ENCODE peak calls at places on chromosomes 7 and 10, in six cellular contexts. B is body of pancreas, S is fibroblast of lung, D is cardiac fibroblast, Z is lower lobe of right lung, K is stomach. G is an unnamed sample.

GRCh38 chr7:152520861-152521302 is 85.1 kb upstream of the KMT2C start:
- DNase-seq in K (no peak), B (no peak), D (no peak), Z (no peak), S (no peak), G (no peak)

GRCh38 chr10:11881477-11882417 is 58.6 kb downstream of the PROSER2 start:
- DNase-seq in B (peak), S (no peak), Z (no peak), K (no peak), D (peak), G (no peak)

GRCh38 chr7:96097802-96098201 is 224.1 kb downstream of the SLC25A13 start:
- DNase-seq in B (no peak), D (no peak), K (no peak), S (peak), Z (no peak), G (no peak)

GRCh38 chr7:132131196-132131595 is 445.1 kb downstream of the PLXNA4 start:
- DNase-seq in S (no peak), K (no peak), Z (no peak), D (no peak), B (no peak), G (no peak)

GRCh38 chr7:135939268-135939667 is 37.9 kb downstream of the MTPN start:
- DNase-seq in K (no peak), B (no peak), D (no peak), S (no peak), Z (no peak), G (no peak)

GRCh38 chr10:121501796-121502195 is 96.4 kb downstream of the FGFR2 start:
- DNase-seq in Z (no peak), K (no peak), D (no peak), B (no peak), S (no peak), G (no peak)

GRCh38 chr7:130875265-130875741 is 141.3 kb upstream of the KLF14 start:
- DNase-seq in K (peak), D (peak), B (peak), S (peak), Z (peak), G (no peak)

GRCh38 chr7:94183289-94183749 is 179.2 kb upstream of the BET1 start:
- DNase-seq in Z (peak), S (peak), B (no peak), D (peak), K (no peak), G (no peak)

GRCh38 chr7:129788993-129789392 is 163.8 kb downstream of the UBE2H start:
- DNase-seq in B (no peak), S (no peak), Z (no peak), D (no peak), K (no peak), G (no peak)

GRCh38 chr10:124535731-124536495 is 74.3 kb downstream of the LHPP start:
- DNase-seq in B (no peak), S (no peak), D (no peak), Z (no peak), K (no peak), G (no peak)

GRCh38 chr7:47638679-47639306 is 56.9 kb upstream of the TNS3 start:
- DNase-seq in K (peak), D (no peak), B (peak), S (peak), Z (no peak), G (no peak)

GRCh38 chr7:5626456-5626855 is 155.0 kb downstream of the RNF216 start:
- DNase-seq in D (no peak), Z (no peak), B (no peak), S (no peak), K (no peak), G (no peak)

GRCh38 chr10:4195214-4195613 is 410.2 kb upstream of the KLF6 start:
- DNase-seq in K (no peak), D (peak), B (no peak), S (peak), Z (no peak), G (no peak)

GRCh38 chr10:132333386-132333785 is 1.4 kb downstream of the LRRC27 start:
- DNase-seq in B (no peak), D (no peak), K (no peak), Z (no peak), S (no peak), G (no peak)

GRCh38 chr10:62817763-62818425 is 1.7 kb upstream of the EGR2 start:
- DNase-seq in D (peak), K (peak), S (peak), B (peak), Z (peak), G (peak)

GRCh38 chr10:112904000-112904399 is 46.0 kb upstream of the TCF7L2 start:
- DNase-seq in Z (no peak), K (no peak), S (no peak), B (no peak), D (peak), G (no peak)

GRCh38 chr10:95513941-95514392 is 47.2 kb downstream of the SORBS1 start:
- DNase-seq in K (peak), S (peak), Z (no peak), B (peak), D (peak), G (no peak)

GRCh38 chr7:140640727-140641531 is at the start of gene DENND2A:
- DNase-seq in Z (peak), D (peak), K (peak), B (peak), S (peak), G (no peak)

GRCh38 chr10:27743736-27744477 is 1.7 kb downstream of the MKX start:
- DNase-seq in Z (no peak), B (no peak), K (no peak), S (peak), D (peak), G (peak)

GRCh38 chr7:117871778-117872538 is 1.3 kb downstream of the CTTNBP2 start:
- DNase-seq in K (no peak), S (peak), Z (no peak), B (peak), D (no peak), G (no peak)

GRCh38 chr7:75943864-75944263 is 28.9 kb downstream of the POR start:
- DNase-seq in Z (no peak), K (peak), B (no peak), D (peak), S (peak), G (no peak)

GRCh38 chr7:48084727-48085432 is 4.2 kb upstream of the UPP1 start:
- DNase-seq in S (peak), B (peak), Z (no peak), D (peak), K (peak), G (peak)

GRCh38 chr7:30904566-30904965 is 7.1 kb upstream of the AQP1 start:
- DNase-seq in B (no peak), S (no peak), Z (no peak), D (no peak), K (no peak), G (no peak)

GRCh38 chr7:44953156-44953555 is 25.7 kb downstream of the MYO1G start:
- DNase-seq in B (no peak), Z (no peak), S (no peak), K (no peak), D (no peak), G (no peak)

GRCh38 chr7:150368884-150369739 is 490 bp downstream of the REPIN1 start:
- DNase-seq in S (peak), B (peak), Z (peak), D (peak), K (peak), G (no peak)

DNA sequence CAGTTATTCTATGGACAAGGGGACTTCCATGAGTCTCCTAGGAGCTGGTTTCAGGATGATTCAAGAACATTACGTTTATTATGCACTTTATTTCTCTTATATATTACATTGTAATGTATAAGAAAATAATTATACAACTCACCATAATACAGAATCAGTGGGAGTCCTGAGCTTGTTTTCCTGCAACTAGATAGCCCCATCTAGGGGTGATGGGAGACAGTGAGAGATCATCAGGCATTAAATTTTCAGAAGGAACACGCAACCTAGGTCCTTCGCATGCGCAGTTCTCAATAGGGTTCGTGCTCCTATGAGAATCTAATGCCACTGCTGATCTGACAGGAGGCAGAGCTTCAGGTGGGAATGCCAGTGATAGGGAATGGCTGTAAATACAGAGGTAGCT is 137.9 kb downstream of the ANKRD30A start:
- DNase-seq in Z (no peak), B (no peak), S (no peak), K (no peak), D (no peak), G (no peak)
- TF ChIP-seq CTCF in Z (no peak), B (no peak), S (no peak), K (no peak), D (no peak), G (no peak)

GRCh38 chr10:21959998-21960397 is 43.5 kb downstream of the DNAJC1 start:
- DNase-seq in D (no peak), Z (no peak), B (no peak), K (no peak), S (no peak), G (no peak)
- TF ChIP-seq CTCF in D (no peak), Z (no peak), B (no peak), K (no peak), S (no peak), G (peak)

GRCh38 chr10:126097558-126098215 is 201.3 kb downstream of the FANK1 start:
- DNase-seq in D (no peak), S (no peak), Z (no peak), B (no peak), K (no peak), G (no peak)
- TF ChIP-seq CTCF in D (no peak), S (no peak), Z (no peak), B (no peak), K (no peak), G (no peak)

GRCh38 chr7:156659961-156660360 is 19.4 kb downstream of the RNF32 start:
- DNase-seq in Z (no peak), B (no peak), D (no peak), K (no peak), S (no peak), G (no peak)

GRCh38 chr7:156661637-156662036 is 21.1 kb downstream of the RNF32 start:
- DNase-seq in Z (no peak), K (no peak), B (no peak), D (no peak), S (no peak), G (no peak)

GRCh38 chr7:156657681-156658080 is 17.1 kb downstream of the RNF32 start:
- DNase-seq in D (no peak), B (no peak), Z (no peak), S (no peak), K (no peak), G (no peak)

GRCh38 chr7:156656598-156656997 is 16.0 kb downstream of the RNF32 start:
- DNase-seq in D (no peak), S (no peak), Z (no peak), K (no peak), B (no peak), G (no peak)

GRCh38 chr7:156659203-156659602 is 18.6 kb downstream of the RNF32 start:
- DNase-seq in Z (no peak), S (no peak), B (no peak), D (no peak), K (no peak), G (no peak)
- TF ChIP-seq CTCF in Z (no peak), S (no peak), B (no peak), D (no peak), K (no peak), G (no peak)

GRCh38 chr7:111727905-111728634 is 165.8 kb upstream of the IMMP2L start:
- DNase-seq in Z (no peak), S (no peak), B (no peak), D (no peak), K (no peak), G (no peak)

GRCh38 chr7:111732923-111733322 is 170.6 kb upstream of the IMMP2L start:
- DNase-seq in Z (no peak), D (no peak), K (no peak), S (no peak), B (no peak), G (no peak)

GRCh38 chr7:111728635-111728995 is 166.3 kb upstream of the IMMP2L start:
- DNase-seq in Z (no peak), K (no peak), S (no peak), D (no peak), B (no peak), G (no peak)

GRCh38 chr7:111729483-111729882 is 167.2 kb upstream of the IMMP2L start:
- DNase-seq in K (no peak), D (no peak), S (no peak), Z (no peak), B (no peak), G (no peak)

GRCh38 chr7:111730476-111731300 is 168.4 kb upstream of the IMMP2L start:
- DNase-seq in Z (no peak), K (no peak), D (peak), B (no peak), S (peak), G (no peak)
- TF ChIP-seq CTCF in Z (no peak), K (no peak), D (peak), B (peak), S (peak), G (no peak)

GRCh38 chr7:106306256-106306655 is 21.5 kb upstream of the NAMPT start:
- DNase-seq in S (no peak), K (no peak), B (no peak), D (no peak), Z (no peak), G (no peak)

GRCh38 chr7:106305732-106306131 is 20.9 kb upstream of the NAMPT start:
- DNase-seq in D (no peak), Z (no peak), S (no peak), K (no peak), B (no peak), G (no peak)

GRCh38 chr7:106309352-106309751 is 24.6 kb upstream of the NAMPT start:
- DNase-seq in Z (no peak), S (no peak), D (peak), B (no peak), K (no peak), G (no peak)

GRCh38 chr7:106304575-106304974 is 19.8 kb upstream of the NAMPT start:
- DNase-seq in S (no peak), Z (no peak), K (no peak), D (no peak), B (no peak), G (peak)
- TF ChIP-seq CTCF in S (no peak), Z (no peak), K (no peak), D (no peak), B (no peak), G (no peak)

GRCh38 chr10:86329896-86330680 is 36.5 kb downstream of the GRID1 start:
- DNase-seq in Z (no peak), D (no peak), S (no peak), B (no peak), K (no peak), G (peak)

GRCh38 chr10:86331861-86332260 is 34.7 kb downstream of the GRID1 start:
- DNase-seq in S (no peak), K (no peak), B (no peak), D (no peak), Z (no peak), G (peak)

GRCh38 chr10:86329093-86329710 is 37.4 kb downstream of the GRID1 start:
- DNase-seq in K (no peak), S (no peak), D (no peak), B (no peak), Z (no peak), G (peak)

GRCh38 chr10:86333813-86334514 is 32.6 kb downstream of the GRID1 start:
- DNase-seq in S (no peak), Z (peak), K (no peak), B (no peak), D (no peak), G (no peak)

DNA sequence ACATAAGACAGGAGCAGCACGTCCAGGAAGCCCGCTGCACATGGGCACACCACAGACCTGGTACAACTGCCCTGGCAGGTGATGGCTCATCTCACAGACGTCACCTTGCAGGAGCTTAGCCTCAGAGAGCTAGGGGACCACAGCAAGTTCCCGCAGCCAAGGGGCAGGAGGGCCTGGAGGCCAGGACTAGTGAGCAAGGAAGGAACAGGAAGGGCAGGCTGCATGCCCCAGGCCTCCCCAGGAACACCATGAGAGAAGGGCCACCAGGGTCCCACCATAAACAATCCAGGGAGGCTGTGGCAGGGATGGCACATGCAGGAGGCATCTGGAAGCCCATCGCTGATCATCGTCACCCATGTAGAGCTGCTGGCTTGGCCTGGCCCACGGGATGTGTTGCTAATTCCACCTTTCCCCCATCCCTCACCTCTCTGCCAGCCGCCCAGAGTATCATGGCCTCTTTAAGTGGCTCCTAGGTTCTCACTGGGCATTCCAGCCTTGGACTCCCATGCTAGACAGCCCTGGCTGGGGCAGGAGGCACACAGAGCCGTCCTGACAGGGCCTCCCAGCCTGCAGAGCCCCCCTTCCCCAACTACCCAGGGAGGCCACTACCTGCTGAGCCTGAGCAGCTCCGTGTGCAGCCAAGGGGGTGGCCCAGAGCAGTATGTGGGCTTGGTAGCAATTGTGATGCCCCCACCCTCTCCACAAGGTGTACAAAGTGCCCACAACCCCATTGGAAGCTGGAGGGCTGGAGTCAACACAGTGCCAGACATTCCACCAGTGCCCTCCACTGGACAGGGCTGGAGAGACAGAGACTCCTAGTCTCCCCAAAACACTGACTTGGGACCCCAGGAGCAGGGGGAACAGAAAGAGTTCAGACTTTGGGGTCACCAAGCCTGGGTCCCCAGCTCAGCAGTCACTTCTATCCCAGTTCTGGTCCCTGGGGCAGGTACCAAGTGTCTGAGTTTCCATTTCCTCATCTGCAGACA is 35.5 kb downstream of the GRID1 start:
- DNase-seq in Z (no peak), D (no peak), S (no peak), B (no peak), K (no peak), G (peak)
- TF ChIP-seq CTCF in Z (no peak), D (no peak), S (no peak), B (no peak), K (no peak), G (no peak)

G was measured in CD14-positive monocyte.